ENCODE peak calls at places on chromosome 15, in six cellular contexts. S is brain microvascular endothelial cell, D is endothelial cell, V is A549, K is A673, Q is left ventricle myocardium inferior. W is an unnamed sample.

GRCh38 chr15:50107591-50108408 is 11.2 kb downstream of the ATP8B4 start:
- DNase-seq in K (no peak), V (no peak), D (no peak), S (no peak), Q (no peak), W (no peak)

GRCh38 chr15:101013769-101014223 is 94.6 kb downstream of the LRRK1 start:
- DNase-seq in D (no peak), K (no peak), Q (no peak), V (no peak), S (no peak), W (no peak)

GRCh38 chr15:49990835-49991540 is 128.0 kb downstream of the ATP8B4 start:
- DNase-seq in Q (no peak), S (no peak), D (no peak), K (no peak), V (no peak), W (no peak)

GRCh38 chr15:85879334-85880163 is 84.8 kb upstream of the KLHL25 start:
- DNase-seq in Q (no peak), D (no peak), V (peak), K (peak), S (peak), W (peak)

GRCh38 chr15:91970142-91970541 is 116.6 kb downstream of the SLCO3A1 start:
- DNase-seq in Q (peak), V (no peak), K (no peak), D (no peak), S (no peak), W (no peak)

GRCh38 chr15:56076651-56077050 is 83.2 kb upstream of the NEDD4 start:
- DNase-seq in D (no peak), V (no peak), K (no peak), Q (no peak), S (no peak), W (no peak)

GRCh38 chr15:100703032-100703578 is 100.7 kb downstream of the ASB7 start:
- DNase-seq in K (no peak), D (peak), S (peak), Q (no peak), V (peak), W (no peak)

GRCh38 chr15:81088496-81088895 is 45.6 kb upstream of the CFAP161 start:
- DNase-seq in D (no peak), V (no peak), S (no peak), K (no peak), Q (no peak), W (no peak)

GRCh38 chr15:68335251-68335650 is 57.7 kb downstream of the FEM1B start:
- DNase-seq in S (no peak), V (peak), Q (peak), K (no peak), D (no peak), W (no peak)

GRCh38 chr15:60407406-60407805 is 9.6 kb upstream of the ANXA2 start:
- DNase-seq in K (peak), D (no peak), V (peak), Q (no peak), S (no peak), W (no peak)

GRCh38 chr15:92629975-92630626 is 25.5 kb downstream of the FAM174B start:
- DNase-seq in V (no peak), K (no peak), S (no peak), D (no peak), Q (no peak), W (no peak)

GRCh38 chr15:90870354-90871096 is 2.1 kb downstream of the FURIN start:
- DNase-seq in K (peak), V (no peak), Q (no peak), S (peak), D (no peak), W (no peak)

GRCh38 chr15:77123854-77124253 is 52.9 kb upstream of the TSPAN3 start:
- DNase-seq in D (no peak), V (no peak), Q (no peak), S (no peak), K (no peak), W (no peak)

GRCh38 chr15:69951511-69952209 is 146.1 kb downstream of the TLE3 start:
- DNase-seq in D (no peak), K (peak), Q (no peak), S (no peak), V (no peak), W (no peak)
- TF ChIP-seq CTCF in D (no peak), K (no peak), Q (no peak), S (no peak), V (no peak), W (no peak)

DNA sequence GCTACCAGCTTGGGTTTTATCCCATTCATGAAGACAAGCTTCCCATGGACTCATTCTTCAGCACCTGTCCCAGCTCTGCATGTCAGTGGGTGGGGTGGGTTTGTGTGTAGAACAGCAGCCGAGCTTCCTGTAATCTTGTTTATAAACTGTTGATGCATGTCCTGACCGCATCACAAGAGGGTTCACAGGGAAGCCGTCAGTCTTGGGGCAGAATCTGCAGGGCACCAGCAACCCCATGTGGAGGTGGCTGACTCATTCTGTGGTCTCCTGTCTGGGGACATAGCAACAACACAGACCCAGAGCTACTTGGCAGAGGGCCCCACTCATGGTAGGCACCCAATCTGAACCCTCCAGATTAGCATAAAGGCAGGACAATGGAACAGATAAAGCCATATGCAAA is 35.6 kb downstream of the DAPK2 start:
- DNase-seq in Q (peak), S (peak), K (peak), V (peak), D (no peak), W (peak)
- TF ChIP-seq CTCF in Q (no peak), S (no peak), K (no peak), V (no peak), D (no peak), W (no peak)

DNA sequence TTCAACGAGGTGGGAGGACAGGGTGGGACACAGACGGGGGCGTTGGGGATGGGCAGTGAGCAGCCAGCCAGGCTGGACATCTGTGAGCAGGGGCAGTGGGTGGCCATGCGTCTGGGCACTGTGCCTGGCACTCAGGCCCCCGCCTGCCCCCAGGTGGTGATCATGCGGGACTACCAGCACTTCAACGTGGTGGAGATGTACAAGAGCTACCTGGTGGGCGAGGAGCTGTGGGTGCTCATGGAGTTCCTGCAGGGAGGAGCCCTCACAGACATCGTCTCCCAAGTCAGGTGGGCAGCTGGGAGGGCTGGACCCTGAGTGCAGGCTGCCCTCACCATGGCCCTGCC is 10.2 kb downstream of the ANKRD63 start:
- DNase-seq in Q (no peak), V (peak), S (no peak), K (no peak), D (no peak), W (peak)
- TF ChIP-seq CTCF in Q (no peak), V (peak), S (peak), K (peak), D (no peak), W (no peak)

GRCh38 chr15:59247364-59247763 is 40.7 kb downstream of the LDHAL6B start:
- DNase-seq in S (peak), D (peak), K (peak), V (peak), Q (no peak), W (peak)
- TF ChIP-seq CTCF in S (peak), D (peak), K (peak), V (peak), Q (peak), W (peak)

GRCh38 chr15:79450648-79451047 is 18.5 kb downstream of the MINAR1 start:
- DNase-seq in Q (no peak), S (no peak), V (no peak), D (no peak), K (peak), W (no peak)
- TF ChIP-seq CTCF in Q (no peak), S (peak), V (peak), D (peak), K (peak), W (peak)

GRCh38 chr15:46275701-46276100 is 640.9 kb downstream of the SQOR start:
- DNase-seq in D (no peak), Q (no peak), K (no peak), S (no peak), V (no peak), W (no peak)

GRCh38 chr15:46277994-46278885 is 643.4 kb downstream of the SQOR start:
- DNase-seq in Q (no peak), V (no peak), S (no peak), D (no peak), K (no peak), W (no peak)

GRCh38 chr15:46277451-46277850 is 642.6 kb downstream of the SQOR start:
- DNase-seq in S (no peak), V (no peak), K (no peak), Q (no peak), D (no peak), W (no peak)

DNA sequence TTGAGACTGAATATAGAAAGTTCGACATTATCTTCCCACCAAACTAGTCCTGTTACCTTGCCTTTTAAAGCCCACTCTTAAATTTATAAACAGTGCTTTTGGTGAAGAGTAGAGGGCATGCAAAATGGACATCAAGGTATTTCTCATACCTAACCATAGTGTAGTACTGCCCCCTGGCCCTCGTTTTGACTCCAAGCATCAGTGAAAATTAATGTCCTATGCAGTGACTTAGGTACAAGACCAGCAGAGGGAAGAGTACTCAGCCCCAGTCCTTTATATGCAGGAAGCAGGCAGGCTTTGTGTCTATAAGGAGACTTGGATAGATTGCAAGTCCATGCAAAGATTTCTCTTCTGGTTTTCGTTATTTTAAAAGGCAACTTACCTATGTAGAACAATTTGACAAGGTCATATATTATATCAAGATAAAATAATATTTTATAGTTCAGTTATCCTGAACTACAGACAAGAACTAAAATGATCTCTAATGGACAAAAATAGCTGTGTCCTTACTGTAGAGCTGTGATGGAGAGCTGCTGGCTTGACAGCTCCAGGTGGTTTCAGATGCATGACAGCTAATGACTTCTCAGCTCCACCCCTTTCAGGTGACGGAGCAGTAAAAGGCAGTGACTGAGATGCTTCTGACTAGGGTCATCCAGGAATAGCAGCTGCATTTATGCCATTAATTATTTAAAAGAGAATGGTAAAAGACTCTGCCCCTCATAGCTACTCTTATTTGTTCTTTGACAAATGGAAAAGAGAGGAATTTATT is 646.1 kb downstream of the SQOR start:
- DNase-seq in S (no peak), K (peak), D (no peak), Q (no peak), V (no peak), W (peak)
- TF ChIP-seq CTCF in S (no peak), K (peak), D (no peak), Q (peak), V (no peak), W (no peak)

DNA sequence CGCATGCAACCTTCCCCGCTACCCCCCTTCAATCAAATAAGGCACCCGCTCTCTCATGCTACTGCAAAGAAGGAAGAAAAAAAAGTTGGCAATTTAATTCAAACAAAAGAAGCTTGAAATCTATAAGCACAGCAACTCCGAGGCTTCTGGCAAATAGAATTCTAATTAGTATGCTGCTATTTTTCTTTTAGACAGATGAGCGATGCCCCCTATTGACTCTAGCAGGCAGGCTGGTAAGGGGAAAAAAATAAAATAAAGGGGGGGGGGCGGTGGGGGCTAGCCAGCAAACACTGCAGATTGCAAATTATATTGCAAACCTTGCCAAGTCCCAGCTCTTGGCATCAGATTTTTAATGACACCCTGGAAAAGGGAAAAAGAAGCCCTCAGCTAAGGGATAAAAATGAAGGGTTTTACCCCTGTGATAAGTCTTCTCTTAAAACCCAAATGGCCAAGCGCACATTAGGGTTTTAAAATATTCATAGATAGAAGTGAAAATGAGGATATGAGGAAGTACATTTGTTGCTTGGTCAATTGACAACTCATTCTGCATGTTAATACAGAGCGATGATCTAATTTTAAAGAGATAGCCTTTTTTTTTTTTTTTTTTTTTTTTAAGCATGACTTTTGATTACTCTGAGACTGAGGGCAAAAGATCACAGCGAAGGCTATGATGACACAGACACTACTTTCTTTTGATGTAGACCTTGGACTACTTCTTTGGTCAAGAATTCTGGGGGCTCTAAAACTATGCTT is 255.3 kb downstream of the NR2F2 start:
- DNase-seq in K (peak), D (no peak), S (no peak), V (no peak), Q (no peak), W (no peak)
- TF ChIP-seq CTCF in K (peak), D (no peak), S (peak), V (no peak), Q (peak), W (peak)

W was measured in Calu3.